ENCODE peak calls at places on chromosomes 16 and 17, in eight cellular contexts. One of them, this sample, is unnamed.

GRCh38 chr17:81040791-81041337 is 5.9 kb downstream of the BAIAP2 start:
- DNase-seq in epithelial cell of esophagus: no peak
- DNase-seq in ovary: peak
- DNase-seq in AG09309: no peak
- DNase-seq in A673: peak
- DNase-seq in cardiac fibroblast: peak
- DNase-seq in neural crest cell: no peak
- DNase-seq in heart right ventricle: no peak
- DNase-seq in this sample: peak

GRCh38 chr16:50067290-50067853 is 1.6 kb downstream of the HEATR3 start:
- DNase-seq in epithelial cell of esophagus: peak
- DNase-seq in cardiac fibroblast: peak
- DNase-seq in A673: peak
- DNase-seq in AG09309: peak
- DNase-seq in ovary: no peak
- DNase-seq in heart right ventricle: peak
- DNase-seq in neural crest cell: peak
- DNase-seq in this sample: peak

GRCh38 chr17:7550359-7550758 is 1.5 kb downstream of the TNFSF12 start:
- DNase-seq in ovary: no peak
- DNase-seq in neural crest cell: no peak
- DNase-seq in cardiac fibroblast: no peak
- DNase-seq in heart right ventricle: no peak
- DNase-seq in A673: no peak
- DNase-seq in AG09309: no peak
- DNase-seq in epithelial cell of esophagus: no peak
- DNase-seq in this sample: no peak

GRCh38 chr17:17141860-17142552 is 64.1 kb downstream of the PLD6 start:
- DNase-seq in heart right ventricle: no peak
- DNase-seq in neural crest cell: peak
- DNase-seq in AG09309: no peak
- DNase-seq in A673: peak
- DNase-seq in cardiac fibroblast: peak
- DNase-seq in ovary: peak
- DNase-seq in epithelial cell of esophagus: peak
- DNase-seq in this sample: peak

GRCh38 chr16:31476305-31477219 is 4.6 kb downstream of the TGFB1I1 start:
- DNase-seq in cardiac fibroblast: no peak
- DNase-seq in AG09309: no peak
- DNase-seq in epithelial cell of esophagus: no peak
- DNase-seq in heart right ventricle: peak
- DNase-seq in neural crest cell: no peak
- DNase-seq in A673: no peak
- DNase-seq in ovary: no peak
- DNase-seq in this sample: peak

GRCh38 chr17:28500712-28501379 is 5.3 kb upstream of the FOXN1 start:
- DNase-seq in A673: no peak
- DNase-seq in neural crest cell: no peak
- DNase-seq in heart right ventricle: no peak
- DNase-seq in epithelial cell of esophagus: no peak
- DNase-seq in AG09309: no peak
- DNase-seq in cardiac fibroblast: no peak
- DNase-seq in ovary: no peak
- DNase-seq in this sample: peak

GRCh38 chr17:77834170-77835115 is 124.1 kb upstream of the TNRC6C start:
- DNase-seq in A673: peak
- DNase-seq in heart right ventricle: peak
- DNase-seq in epithelial cell of esophagus: peak
- DNase-seq in AG09309: peak
- DNase-seq in ovary: no peak
- DNase-seq in cardiac fibroblast: peak
- DNase-seq in neural crest cell: no peak
- DNase-seq in this sample: peak

GRCh38 chr17:50219939-50220465 is 18.6 kb upstream of the COL1A1 start:
- DNase-seq in cardiac fibroblast: peak
- DNase-seq in neural crest cell: no peak
- DNase-seq in epithelial cell of esophagus: no peak
- DNase-seq in A673: no peak
- DNase-seq in heart right ventricle: no peak
- DNase-seq in AG09309: no peak
- DNase-seq in ovary: no peak
- DNase-seq in this sample: peak

GRCh38 chr17:652310-652709 is 62.3 kb downstream of the VPS53 start:
- DNase-seq in epithelial cell of esophagus: no peak
- DNase-seq in AG09309: no peak
- DNase-seq in neural crest cell: no peak
- DNase-seq in ovary: no peak
- DNase-seq in heart right ventricle: peak
- DNase-seq in A673: no peak
- DNase-seq in cardiac fibroblast: no peak
- DNase-seq in this sample: no peak

GRCh38 chr16:12896562-12896961 is 4.8 kb upstream of the SHISA9 start:
- DNase-seq in heart right ventricle: no peak
- DNase-seq in epithelial cell of esophagus: peak
- DNase-seq in AG09309: no peak
- DNase-seq in A673: peak
- DNase-seq in ovary: no peak
- DNase-seq in neural crest cell: peak
- DNase-seq in cardiac fibroblast: peak
- DNase-seq in this sample: peak

GRCh38 chr16:87570938-87571867 is 31.1 kb upstream of the JPH3 start:
- DNase-seq in epithelial cell of esophagus: peak
- DNase-seq in ovary: peak
- DNase-seq in cardiac fibroblast: peak
- DNase-seq in neural crest cell: no peak
- DNase-seq in heart right ventricle: peak
- DNase-seq in AG09309: no peak
- DNase-seq in A673: no peak
- DNase-seq in this sample: no peak

GRCh38 chr16:54397190-54397835 is 110.7 kb upstream of the IRX3 start:
- DNase-seq in epithelial cell of esophagus: no peak
- DNase-seq in heart right ventricle: no peak
- DNase-seq in A673: peak
- DNase-seq in ovary: no peak
- DNase-seq in AG09309: peak
- DNase-seq in neural crest cell: no peak
- DNase-seq in cardiac fibroblast: peak
- DNase-seq in this sample: no peak

GRCh38 chr17:52537368-52537767 is 378.9 kb upstream of the CA10 start:
- DNase-seq in AG09309: no peak
- DNase-seq in ovary: no peak
- DNase-seq in cardiac fibroblast: no peak
- DNase-seq in heart right ventricle: no peak
- DNase-seq in A673: no peak
- DNase-seq in neural crest cell: no peak
- DNase-seq in epithelial cell of esophagus: no peak
- DNase-seq in this sample: no peak

GRCh38 chr17:59707971-59708425 is 544 bp downstream of the VMP1 start:
- DNase-seq in heart right ventricle: no peak
- DNase-seq in epithelial cell of esophagus: no peak
- DNase-seq in neural crest cell: no peak
- DNase-seq in ovary: no peak
- DNase-seq in cardiac fibroblast: no peak
- DNase-seq in AG09309: no peak
- DNase-seq in A673: peak
- DNase-seq in this sample: no peak

GRCh38 chr17:82356028-82356427 is 3.0 kb upstream of the TEX19 start:
- DNase-seq in A673: no peak
- DNase-seq in AG09309: no peak
- DNase-seq in ovary: no peak
- DNase-seq in neural crest cell: no peak
- DNase-seq in epithelial cell of esophagus: peak
- DNase-seq in cardiac fibroblast: peak
- DNase-seq in heart right ventricle: no peak
- DNase-seq in this sample: no peak

GRCh38 chr17:72039490-72039889 is 81.3 kb upstream of the SOX9 start:
- DNase-seq in neural crest cell: no peak
- DNase-seq in ovary: no peak
- DNase-seq in AG09309: no peak
- DNase-seq in epithelial cell of esophagus: no peak
- DNase-seq in A673: no peak
- DNase-seq in cardiac fibroblast: no peak
- DNase-seq in heart right ventricle: no peak
- DNase-seq in this sample: no peak

GRCh38 chr17:40059729-40060475 is 2.9 kb upstream of the THRA start:
- DNase-seq in A673: no peak
- DNase-seq in cardiac fibroblast: no peak
- DNase-seq in neural crest cell: no peak
- DNase-seq in ovary: no peak
- DNase-seq in epithelial cell of esophagus: no peak
- DNase-seq in heart right ventricle: no peak
- DNase-seq in AG09309: no peak
- DNase-seq in this sample: no peak

GRCh38 chr16:2512920-2513404 is 790 bp upstream of the ATP6V0C start:
- DNase-seq in heart right ventricle: no peak
- DNase-seq in A673: no peak
- DNase-seq in cardiac fibroblast: no peak
- DNase-seq in epithelial cell of esophagus: no peak
- DNase-seq in ovary: peak
- DNase-seq in neural crest cell: no peak
- DNase-seq in AG09309: no peak
- DNase-seq in this sample: peak

GRCh38 chr17:56478836-56479447 is 114.6 kb upstream of the NOG start:
- DNase-seq in heart right ventricle: no peak
- DNase-seq in AG09309: no peak
- DNase-seq in epithelial cell of esophagus: peak
- DNase-seq in neural crest cell: no peak
- DNase-seq in A673: peak
- DNase-seq in ovary: no peak
- DNase-seq in cardiac fibroblast: peak
- DNase-seq in this sample: peak

GRCh38 chr17:5537251-5537650 is 47.1 kb downstream of the NLRP1 start:
- DNase-seq in A673: no peak
- DNase-seq in neural crest cell: no peak
- DNase-seq in heart right ventricle: no peak
- DNase-seq in cardiac fibroblast: no peak
- DNase-seq in ovary: no peak
- DNase-seq in AG09309: no peak
- DNase-seq in epithelial cell of esophagus: no peak
- DNase-seq in this sample: no peak

GRCh38 chr16:50932348-50932916 is 190.5 kb downstream of the CYLD start:
- DNase-seq in heart right ventricle: no peak
- DNase-seq in AG09309: no peak
- DNase-seq in ovary: no peak
- DNase-seq in epithelial cell of esophagus: peak
- DNase-seq in neural crest cell: no peak
- DNase-seq in cardiac fibroblast: no peak
- DNase-seq in A673: no peak
- DNase-seq in this sample: no peak

DNA sequence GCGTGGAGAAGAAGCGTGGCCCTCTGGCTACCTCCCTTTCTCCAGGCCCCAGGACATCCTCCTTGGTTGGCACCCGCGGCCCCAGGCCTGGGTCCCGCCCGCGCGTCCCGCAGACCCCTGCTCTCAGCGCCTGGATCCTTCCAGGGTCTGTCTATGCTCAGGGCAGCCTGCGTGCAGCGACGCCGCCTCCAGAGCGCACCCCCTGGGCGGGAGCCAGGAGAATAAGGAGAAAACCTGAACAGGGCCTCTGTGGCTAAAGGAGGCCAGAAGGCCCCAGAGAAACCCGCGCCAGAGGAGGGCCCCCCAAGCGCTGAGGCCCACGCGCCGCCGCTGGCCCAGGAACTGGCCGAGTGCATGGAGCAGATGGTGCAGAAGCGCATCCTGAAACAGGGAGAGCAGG is 40.4 kb upstream of the DNAJA2 start:
- DNase-seq in epithelial cell of esophagus: no peak
- DNase-seq in heart right ventricle: no peak
- DNase-seq in A673: no peak
- DNase-seq in cardiac fibroblast: no peak
- DNase-seq in AG09309: no peak
- DNase-seq in ovary: no peak
- DNase-seq in neural crest cell: no peak
- DNase-seq in this sample: no peak
- TF ChIP-seq CTCF in epithelial cell of esophagus: no peak
- TF ChIP-seq CTCF in heart right ventricle: no peak
- TF ChIP-seq CTCF in A673: no peak
- TF ChIP-seq CTCF in cardiac fibroblast: no peak
- TF ChIP-seq CTCF in AG09309: no peak
- TF ChIP-seq CTCF in ovary: no peak
- TF ChIP-seq CTCF in neural crest cell: no peak
- TF ChIP-seq CTCF in this sample: no peak

DNA sequence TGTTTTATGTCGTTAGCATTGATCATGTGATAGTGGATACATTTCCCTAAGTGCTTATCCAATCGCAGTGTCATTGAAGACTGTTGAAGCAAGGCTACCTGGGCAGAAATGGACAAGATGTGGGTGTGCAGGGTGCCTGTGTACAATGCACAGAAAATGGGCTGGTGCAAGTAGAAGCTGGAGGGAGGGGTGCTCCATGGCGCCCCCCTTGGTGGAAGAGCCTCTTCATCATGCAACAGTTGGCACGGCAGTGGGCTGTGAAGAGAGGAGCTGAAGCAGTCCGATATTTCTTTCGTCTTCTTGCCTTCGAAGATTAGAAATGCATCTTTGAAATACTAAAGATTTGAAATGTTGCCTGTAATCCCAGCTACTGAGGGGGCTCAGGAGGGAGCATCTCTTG is 100.5 kb downstream of the PLCG2 start:
- DNase-seq in cardiac fibroblast: no peak
- DNase-seq in A673: peak
- DNase-seq in ovary: no peak
- DNase-seq in heart right ventricle: no peak
- DNase-seq in neural crest cell: no peak
- DNase-seq in AG09309: no peak
- DNase-seq in epithelial cell of esophagus: no peak
- DNase-seq in this sample: no peak
- TF ChIP-seq CTCF in cardiac fibroblast: peak
- TF ChIP-seq CTCF in A673: peak
- TF ChIP-seq CTCF in ovary: no peak
- TF ChIP-seq CTCF in heart right ventricle: peak
- TF ChIP-seq CTCF in neural crest cell: no peak
- TF ChIP-seq CTCF in AG09309: no peak
- TF ChIP-seq CTCF in epithelial cell of esophagus: no peak
- TF ChIP-seq CTCF in this sample: no peak

DNA sequence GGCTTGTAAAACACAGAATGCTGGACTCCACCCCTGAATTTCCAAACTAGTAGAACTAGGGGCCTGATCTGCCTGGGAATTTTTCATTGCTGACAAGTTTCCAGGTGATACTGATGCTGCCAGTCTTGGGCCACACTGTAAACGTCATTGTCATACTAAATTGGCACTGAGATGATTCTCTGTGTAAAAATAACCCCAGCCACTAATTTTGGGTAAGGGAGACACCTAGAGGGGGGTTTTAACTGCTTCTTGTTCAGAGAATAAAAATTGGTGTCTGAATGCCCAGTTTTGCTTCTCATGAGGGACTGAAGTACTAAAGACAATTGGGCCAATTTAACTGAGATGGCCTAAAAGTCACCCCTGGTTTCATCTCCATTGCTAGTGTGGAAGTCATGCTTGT is 5.0 kb upstream of the CDH13 start:
- DNase-seq in neural crest cell: no peak
- DNase-seq in cardiac fibroblast: no peak
- DNase-seq in ovary: no peak
- DNase-seq in A673: no peak
- DNase-seq in AG09309: no peak
- DNase-seq in epithelial cell of esophagus: no peak
- DNase-seq in heart right ventricle: no peak
- DNase-seq in this sample: no peak
- TF ChIP-seq CTCF in neural crest cell: no peak
- TF ChIP-seq CTCF in cardiac fibroblast: peak
- TF ChIP-seq CTCF in ovary: no peak
- TF ChIP-seq CTCF in A673: peak
- TF ChIP-seq CTCF in AG09309: peak
- TF ChIP-seq CTCF in epithelial cell of esophagus: no peak
- TF ChIP-seq CTCF in heart right ventricle: peak
- TF ChIP-seq CTCF in this sample: no peak

GRCh38 chr16:13896543-13897182 is 23.3 kb upstream of the ERCC4 start:
- DNase-seq in AG09309: no peak
- DNase-seq in A673: peak
- DNase-seq in epithelial cell of esophagus: no peak
- DNase-seq in cardiac fibroblast: peak
- DNase-seq in heart right ventricle: no peak
- DNase-seq in ovary: no peak
- DNase-seq in neural crest cell: no peak
- DNase-seq in this sample: no peak
- TF ChIP-seq CTCF in AG09309: peak
- TF ChIP-seq CTCF in A673: peak
- TF ChIP-seq CTCF in epithelial cell of esophagus: peak
- TF ChIP-seq CTCF in cardiac fibroblast: peak
- TF ChIP-seq CTCF in heart right ventricle: peak
- TF ChIP-seq CTCF in ovary: no peak
- TF ChIP-seq CTCF in neural crest cell: peak
- TF ChIP-seq CTCF in this sample: peak

This sample was measured in GM20000.